ENCODE peak calls at places on chromosomes 4 and X, in eight cellular contexts. B is ascending aorta, E is GM23248, J is tibial nerve, W is GM23338, L is neuronal stem cell, G is HepG2, P is fibroblast of lung. T is an unnamed sample. For H3K27me3 and H3K4me1, the result is how much of the 10 kb centered on the place peaks cover.

GRCh38 chr4:1584498-1584897 is 99.6 kb downstream of the FAM53A start:
- DNase-seq in B (no peak), E (no peak), J (no peak), W (no peak), L (no peak), G (no peak), P (no peak), T (no peak)

GRCh38 chr4:47703964-47704363 is 133.9 kb downstream of the CORIN start:
- DNase-seq in B (no peak), E (peak), J (no peak), W (no peak), L (no peak), G (no peak), P (no peak), T (no peak)

GRCh38 chr4:98092833-98093439 is 50.3 kb downstream of the STPG2 start:
- DNase-seq in B (no peak), E (peak), J (no peak), W (peak), L (no peak), G (peak), P (peak), T (no peak)

GRCh38 chrX:3046253-3046909 is 5.1 kb downstream of the ARSF start:
- DNase-seq in B (no peak), E (no peak), J (no peak), W (no peak), L (no peak), G (no peak), P (no peak), T (no peak)

GRCh38 chr4:108149588-108150380 is 18.9 kb downstream of the LEF1 start:
- DNase-seq in B (no peak), E (peak), J (no peak), W (no peak), L (no peak), G (no peak), P (peak), T (no peak)

GRCh38 chr4:52111995-52112394 is 60.9 kb downstream of the SPATA18 start:
- DNase-seq in B (no peak), E (no peak), J (no peak), W (no peak), L (no peak), G (no peak), P (no peak), T (no peak)

GRCh38 chr4:55791666-55792065 is 27.9 kb upstream of the EXOC1L start:
- DNase-seq in B (no peak), E (peak), J (no peak), W (peak), L (no peak), G (no peak), P (peak), T (peak)

GRCh38 chr4:5715357-5715756 is 4.4 kb downstream of the EVC start:
- DNase-seq in B (no peak), E (no peak), J (no peak), W (no peak), L (no peak), G (no peak), P (no peak), T (no peak)

GRCh38 chr4:25879587-25879986 is 16.8 kb upstream of the SEL1L3 start:
- DNase-seq in B (no peak), E (no peak), J (no peak), W (no peak), L (no peak), G (no peak), P (no peak), T (no peak)

GRCh38 chrX:17067534-17067933 is 121.1 kb downstream of the REPS2 start:
- DNase-seq in B (no peak), E (no peak), J (no peak), W (no peak), L (no peak), G (no peak), P (no peak), T (no peak)

GRCh38 chr4:69910016-69910782 is 20.7 kb upstream of the CSN1S1 start:
- DNase-seq in B (no peak), E (peak), J (no peak), W (no peak), L (no peak), G (no peak), P (peak), T (no peak)

GRCh38 chrX:75892749-75893148 is 107.7 kb upstream of the MAGEE2 start:
- DNase-seq in B (no peak), E (no peak), J (no peak), W (no peak), L (no peak), G (no peak), P (no peak), T (no peak)

GRCh38 chrX:75893281-75893680 is 108.2 kb upstream of the MAGEE2 start:
- DNase-seq in B (no peak), E (no peak), J (no peak), W (no peak), L (no peak), G (no peak), P (no peak), T (no peak)

DNA sequence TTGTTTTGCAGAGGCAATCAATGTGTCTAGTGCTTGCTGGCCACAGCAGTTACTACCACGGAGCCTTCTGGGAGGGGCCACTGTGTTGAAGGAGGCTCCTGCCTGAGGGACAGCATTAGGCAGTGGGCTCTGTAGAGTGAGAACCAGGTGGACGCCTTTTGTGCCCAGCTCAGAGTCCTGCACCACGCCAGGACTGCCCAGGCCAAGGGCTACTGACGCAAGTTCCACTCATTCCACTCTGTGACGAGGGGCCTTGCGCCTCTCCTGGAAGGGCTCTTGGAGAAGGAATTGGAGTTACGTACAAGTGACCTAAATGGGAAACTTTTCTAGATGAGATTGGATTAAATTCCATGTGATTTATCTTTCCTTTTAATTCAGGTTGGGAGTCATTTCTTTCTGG is 102.8 kb upstream of the MAGEE2 start:
- DNase-seq in B (no peak), E (no peak), J (no peak), W (peak), L (no peak), G (no peak), P (no peak), T (no peak)
- H3K27me3 ChIP-seq in B (under half), E (under half), J (under half), W (under half), L (under half), G (under half), P (under half), T (under half)

DNA sequence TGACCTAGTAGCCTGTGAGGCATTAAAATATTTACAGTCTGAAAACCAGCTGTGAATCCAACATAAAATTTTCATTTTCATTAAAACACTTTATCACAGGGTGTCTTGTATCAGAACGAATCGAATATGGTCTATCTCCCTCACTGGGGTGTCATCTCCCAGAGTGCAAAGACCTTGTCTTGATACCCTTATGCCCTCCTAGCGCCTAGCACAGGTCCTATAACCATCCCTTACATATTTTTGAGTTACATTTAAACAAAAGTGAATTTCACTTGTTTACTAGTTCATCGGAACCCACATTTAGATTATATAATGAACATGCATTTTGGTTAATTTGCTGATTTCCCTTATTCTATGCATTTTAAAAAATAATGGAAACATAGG is 14.0 kb downstream of the DIPK2B start:
- DNase-seq in B (no peak), E (no peak), J (no peak), W (no peak), L (no peak), G (no peak), P (no peak), T (peak)
- H3K27ac ChIP-seq in B (no peak), E (no peak), J (no peak), W (no peak), L (no peak), G (no peak), P (no peak), T (no peak)

DNA sequence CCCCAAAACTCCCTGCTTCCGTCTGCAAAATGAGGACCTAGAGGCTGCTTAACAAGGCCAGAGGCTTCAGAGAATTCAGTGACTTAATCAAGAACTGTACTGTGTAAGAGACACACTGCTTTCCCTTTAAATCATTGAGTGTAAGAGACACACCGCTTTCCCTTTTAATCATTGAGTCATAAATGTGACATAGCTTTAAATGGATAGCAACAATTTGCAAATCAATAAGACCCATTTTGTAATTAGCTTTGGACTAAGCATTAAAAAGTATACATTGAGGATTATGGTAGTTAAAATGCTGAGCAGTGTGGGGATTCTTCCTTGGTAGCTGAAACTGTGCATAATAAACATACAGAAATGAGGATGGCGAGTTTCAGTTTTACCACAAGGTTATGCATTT is 31.8 kb downstream of the ARX start:
- DNase-seq in B (no peak), E (no peak), J (no peak), W (no peak), L (no peak), G (no peak), P (no peak), T (no peak)
- H3K4me1 ChIP-seq in B (under half), E (under half), J (under half), W (under half), L (under half), G (under half), P (under half), T (under half)

GRCh38 chr4:84502333-84502954 is 3.4 kb upstream of the NKX6-1 start:
- DNase-seq in B (no peak), E (no peak), J (no peak), W (no peak), L (no peak), G (no peak), P (no peak), T (no peak)

GRCh38 chr4:84501197-84501492 is 2.1 kb upstream of the NKX6-1 start:
- DNase-seq in B (no peak), E (no peak), J (no peak), W (peak), L (no peak), G (no peak), P (no peak), T (no peak)

GRCh38 chr4:84500386-84501196 is 1.5 kb upstream of the NKX6-1 start:
- DNase-seq in B (no peak), E (no peak), J (no peak), W (no peak), L (no peak), G (no peak), P (no peak), T (no peak)

GRCh38 chr4:84502955-84503373 is 3.9 kb upstream of the NKX6-1 start:
- DNase-seq in B (no peak), E (no peak), J (no peak), W (no peak), L (no peak), G (no peak), P (no peak), T (no peak)

DNA sequence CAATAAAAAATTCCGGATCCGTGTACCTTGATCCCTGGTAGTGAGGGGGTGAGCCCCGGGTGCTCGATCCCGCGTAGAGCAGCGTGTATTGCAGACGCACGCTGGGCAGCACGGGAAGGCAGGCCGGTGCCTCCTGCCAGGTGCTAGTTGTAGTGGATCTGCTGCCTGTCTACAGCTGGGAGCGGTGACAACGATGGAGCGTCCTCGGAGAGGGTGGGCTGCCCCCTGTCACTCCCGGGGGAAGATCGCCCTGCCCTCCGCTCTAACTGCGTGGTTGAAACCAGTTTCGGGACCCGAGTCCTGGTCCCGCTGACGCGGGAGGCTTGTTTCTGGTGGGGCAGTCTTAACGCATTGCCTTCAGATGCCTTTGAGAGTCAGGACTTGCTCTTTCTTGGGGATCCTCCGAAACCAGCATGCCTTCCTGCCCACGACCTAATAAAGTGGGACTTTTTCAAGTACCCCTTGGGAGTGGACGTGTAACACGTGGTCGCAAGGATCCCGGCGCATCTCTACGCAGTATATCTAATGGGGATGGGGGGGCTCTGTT is 2.7 kb upstream of the NKX6-1 start:
- DNase-seq in B (no peak), E (no peak), J (no peak), W (peak), L (no peak), G (no peak), P (no peak), T (no peak)
- H3K27me3 ChIP-seq in B (under half), E (half or more), J (half or more), W (half or more), L (half or more), G (half or more), P (under half), T (under half)